ENCODE peak calls at places on chromosomes 12 and 14, in five cellular contexts. R, O, Z, D and X are unnamed samples.

GRCh38 chr14:67650694-67651093 is 23.7 kb downstream of the VTI1B start:
- DNase-seq in D (no peak), O (no peak), R (no peak), Z (no peak), X (no peak)

GRCh38 chr12:1912580-1913376 is 5.7 kb downstream of the CACNA2D4 start:
- DNase-seq in Z (no peak), D (no peak), R (no peak), O (no peak), X (peak; percentile 46)

GRCh38 chr12:32120419-32120818 is 13.8 kb downstream of the BICD1 start:
- DNase-seq in O (no peak), Z (no peak), D (no peak), R (no peak), X (no peak)

GRCh38 chr12:127496255-127496654 is 770.7 kb upstream of the TMEM132C start:
- DNase-seq in Z (no peak), R (no peak), O (no peak), D (no peak), X (no peak)

GRCh38 chr12:64976131-64976530 is 145.0 kb downstream of the WIF1 start:
- DNase-seq in R (peak; percentile 18), Z (no peak), D (no peak), O (no peak), X (no peak)

GRCh38 chr14:49946320-49947141 is 53.6 kb downstream of the ARF6 start:
- DNase-seq in D (no peak), Z (peak; percentile 66), R (no peak), O (peak; percentile 49), X (no peak)

GRCh38 chr14:24427537-24428508 is 1.6 kb downstream of the CBLN3 start:
- DNase-seq in R (no peak), Z (no peak), O (no peak), D (no peak), X (no peak)

GRCh38 chr12:117042171-117042809 is 56.9 kb downstream of the TESC start:
- DNase-seq in O (no peak), R (no peak), D (no peak), Z (no peak), X (no peak)

GRCh38 chr12:48934312-48934706 is 9.0 kb upstream of the FKBP11 start:
- DNase-seq in Z (no peak), D (no peak), R (peak; percentile 34), O (no peak), X (no peak)

GRCh38 chr12:7108042-7108927 is 729 bp downstream of the C1RL start:
- DNase-seq in O (peak; percentile 88), R (peak; percentile 85), Z (no peak), D (peak; percentile 48), X (peak; percentile 70)

GRCh38 chr12:125387206-125387605 is 322.0 kb downstream of the AACS start:
- DNase-seq in R (no peak), D (no peak), Z (no peak), O (no peak), X (no peak)

GRCh38 chr14:105486974-105487448 is 325 bp downstream of the CRIP1 start:
- DNase-seq in O (peak; percentile 79), Z (no peak), R (no peak), D (no peak), X (no peak)

GRCh38 chr12:71665109-71665476 is 992 bp downstream of the THAP2 start:
- DNase-seq in D (no peak), R (no peak), O (no peak), Z (no peak), X (no peak)

GRCh38 chr12:78835493-78835892 is 29.1 kb upstream of the SYT1 start:
- DNase-seq in D (no peak), O (no peak), R (no peak), Z (no peak), X (no peak)

GRCh38 chr14:69580009-69580577 is 5.4 kb upstream of the CCDC177 start:
- DNase-seq in Z (no peak), O (no peak), D (no peak), R (peak; percentile 28), X (no peak)

GRCh38 chr12:29782821-29783772 is 645 bp downstream of the TMTC1 start:
- DNase-seq in R (no peak), Z (no peak), O (no peak), D (no peak), X (peak; percentile 53)

GRCh38 chr12:67276469-67276868 is 7.3 kb downstream of the CAND1 start:
- DNase-seq in R (no peak), Z (no peak), D (no peak), O (no peak), X (no peak)

GRCh38 chr12:1525858-1526257 is 68.5 kb downstream of the FBXL14 start:
- DNase-seq in Z (no peak), D (no peak), R (no peak), O (no peak), X (no peak)

GRCh38 chr14:69237584-69237983 is 22.4 kb upstream of the GALNT16 start:
- DNase-seq in R (no peak), O (no peak), Z (no peak), D (no peak), X (no peak)

GRCh38 chr12:48128800-48129199 is 9.6 kb downstream of the PFKM start:
- DNase-seq in D (no peak), Z (no peak), R (no peak), O (no peak), X (no peak)

GRCh38 chr12:46608431-46609280 is 217.1 kb downstream of the SLC38A4 start:
- DNase-seq in O (no peak), Z (no peak), D (no peak), R (no peak), X (no peak)

GRCh38 chr12:57842342-57843294 is 3.9 kb downstream of the CTDSP2 start:
- DNase-seq in O (peak; percentile 40), R (no peak), D (no peak), Z (no peak), X (no peak)